ENCODE peak calls at places on chromosomes 13 and 19, in five cellular contexts. One of them, this sample, is unnamed.

GRCh38 chr19:13172335-13173128 is 22.3 kb downstream of the IER2 start:
- DNase-seq in breast epithelium: peak; percentile 79
- DNase-seq in H1: no peak
- DNase-seq in spleen: peak; percentile 91
- DNase-seq in SK-N-SH: peak; percentile 74
- DNase-seq in this sample: peak; percentile 58

GRCh38 chr19:6239871-6240676 is 39.7 kb downstream of the MLLT1 start:
- DNase-seq in spleen: peak; percentile 56
- DNase-seq in SK-N-SH: peak; percentile 82
- DNase-seq in breast epithelium: no peak
- DNase-seq in H1: no peak
- DNase-seq in this sample: no peak

GRCh38 chr13:105961438-105961837 is 574.0 kb downstream of the EFNB2 start:
- DNase-seq in spleen: no peak
- DNase-seq in SK-N-SH: no peak
- DNase-seq in H1: no peak
- DNase-seq in breast epithelium: no peak
- DNase-seq in this sample: no peak

GRCh38 chr13:23059173-23059572 is 121.6 kb upstream of the SGCG start:
- DNase-seq in spleen: no peak
- DNase-seq in H1: no peak
- DNase-seq in SK-N-SH: no peak
- DNase-seq in breast epithelium: no peak
- DNase-seq in this sample: no peak

GRCh38 chr13:44249439-44249838 is 124.2 kb upstream of the SERP2 start:
- DNase-seq in SK-N-SH: no peak
- DNase-seq in spleen: no peak
- DNase-seq in H1: no peak
- DNase-seq in breast epithelium: peak; percentile 48
- DNase-seq in this sample: peak; percentile 66

GRCh38 chr13:44758595-44759221 is 182.6 kb upstream of the TSC22D1 start:
- DNase-seq in H1: no peak
- DNase-seq in spleen: no peak
- DNase-seq in breast epithelium: no peak
- DNase-seq in SK-N-SH: no peak
- DNase-seq in this sample: peak; percentile 15

GRCh38 chr13:106865706-106866288 is 297.9 kb upstream of the ARGLU1 start:
- DNase-seq in H1: no peak
- DNase-seq in spleen: no peak
- DNase-seq in breast epithelium: no peak
- DNase-seq in SK-N-SH: no peak
- DNase-seq in this sample: no peak

GRCh38 chr13:51733656-51734334 is 70.2 kb downstream of the DHRS12 start:
- DNase-seq in H1: no peak
- DNase-seq in breast epithelium: no peak
- DNase-seq in spleen: no peak
- DNase-seq in SK-N-SH: no peak
- DNase-seq in this sample: no peak

GRCh38 chr19:16027528-16027927 is 48.8 kb upstream of the TPM4 start:
- DNase-seq in spleen: no peak
- DNase-seq in breast epithelium: no peak
- DNase-seq in H1: no peak
- DNase-seq in SK-N-SH: no peak
- DNase-seq in this sample: no peak

GRCh38 chr19:52331757-52332156 is 4.3 kb upstream of the ZNF610 start:
- DNase-seq in breast epithelium: no peak
- DNase-seq in SK-N-SH: no peak
- DNase-seq in H1: no peak
- DNase-seq in spleen: no peak
- DNase-seq in this sample: no peak

GRCh38 chr13:33351324-33351723 is 65.8 kb upstream of the STARD13 start:
- DNase-seq in spleen: no peak
- DNase-seq in breast epithelium: no peak
- DNase-seq in SK-N-SH: no peak
- DNase-seq in H1: no peak
- DNase-seq in this sample: no peak

GRCh38 chr13:40993987-40994386 is 25.1 kb downstream of the ELF1 start:
- DNase-seq in breast epithelium: peak; percentile 60
- DNase-seq in SK-N-SH: no peak
- DNase-seq in H1: no peak
- DNase-seq in spleen: no peak
- DNase-seq in this sample: peak; percentile 84

GRCh38 chr19:52901842-52902241 is 4.4 kb upstream of the ZNF320 start:
- DNase-seq in H1: no peak
- DNase-seq in spleen: no peak
- DNase-seq in breast epithelium: no peak
- DNase-seq in SK-N-SH: no peak
- DNase-seq in this sample: no peak

GRCh38 chr13:29883941-29884518 is 33.6 kb upstream of the UBL3 start:
- DNase-seq in spleen: no peak
- DNase-seq in breast epithelium: no peak
- DNase-seq in SK-N-SH: no peak
- DNase-seq in H1: no peak
- DNase-seq in this sample: no peak

GRCh38 chr13:105446197-105446596 is 1089.3 kb downstream of the EFNB2 start:
- DNase-seq in spleen: no peak
- DNase-seq in SK-N-SH: no peak
- DNase-seq in H1: no peak
- DNase-seq in breast epithelium: no peak
- DNase-seq in this sample: no peak

GRCh38 chr19:50777830-50778303 is 7.6 kb downstream of the GPR32 start:
- DNase-seq in spleen: no peak
- DNase-seq in SK-N-SH: peak; percentile 54
- DNase-seq in breast epithelium: no peak
- DNase-seq in H1: no peak
- DNase-seq in this sample: no peak

GRCh38 chr19:15437355-15438123 is 12.2 kb downstream of the WIZ start:
- DNase-seq in spleen: no peak
- DNase-seq in SK-N-SH: no peak
- DNase-seq in breast epithelium: no peak
- DNase-seq in H1: no peak
- DNase-seq in this sample: no peak

GRCh38 chr13:75312884-75313520 is 169.0 kb downstream of the TBC1D4 start:
- DNase-seq in SK-N-SH: no peak
- DNase-seq in spleen: no peak
- DNase-seq in breast epithelium: no peak
- DNase-seq in H1: no peak
- DNase-seq in this sample: no peak

GRCh38 chr19:34662919-34663318 is 14.0 kb downstream of the SCGB2B2 start:
- DNase-seq in breast epithelium: no peak
- DNase-seq in SK-N-SH: peak; percentile 68
- DNase-seq in spleen: no peak
- DNase-seq in H1: peak; percentile 19
- DNase-seq in this sample: no peak

GRCh38 chr13:78655906-78656305 is 3.0 kb downstream of the OBI1 start:
- DNase-seq in SK-N-SH: no peak
- DNase-seq in breast epithelium: no peak
- DNase-seq in spleen: no peak
- DNase-seq in H1: no peak
- DNase-seq in this sample: no peak

GRCh38 chr19:51676566-51677083 is 16.5 kb upstream of the SPACA6 start:
- DNase-seq in H1: no peak
- DNase-seq in spleen: no peak
- DNase-seq in breast epithelium: no peak
- DNase-seq in SK-N-SH: no peak
- DNase-seq in this sample: no peak

GRCh38 chr13:22061371-22061805 is 390.5 kb downstream of the FGF9 start:
- DNase-seq in breast epithelium: no peak
- DNase-seq in spleen: peak; percentile 79
- DNase-seq in H1: no peak
- DNase-seq in SK-N-SH: no peak
- DNase-seq in this sample: no peak

GRCh38 chr13:82740442-82740841 is 1141.8 kb downstream of the SLITRK1 start:
- DNase-seq in SK-N-SH: no peak
- DNase-seq in spleen: peak; percentile 38
- DNase-seq in breast epithelium: no peak
- DNase-seq in H1: no peak
- DNase-seq in this sample: no peak

GRCh38 chr13:72295173-72295572 is 428.2 kb upstream of the DACH1 start:
- DNase-seq in spleen: no peak
- DNase-seq in H1: no peak
- DNase-seq in breast epithelium: no peak
- DNase-seq in SK-N-SH: no peak
- DNase-seq in this sample: no peak

DNA sequence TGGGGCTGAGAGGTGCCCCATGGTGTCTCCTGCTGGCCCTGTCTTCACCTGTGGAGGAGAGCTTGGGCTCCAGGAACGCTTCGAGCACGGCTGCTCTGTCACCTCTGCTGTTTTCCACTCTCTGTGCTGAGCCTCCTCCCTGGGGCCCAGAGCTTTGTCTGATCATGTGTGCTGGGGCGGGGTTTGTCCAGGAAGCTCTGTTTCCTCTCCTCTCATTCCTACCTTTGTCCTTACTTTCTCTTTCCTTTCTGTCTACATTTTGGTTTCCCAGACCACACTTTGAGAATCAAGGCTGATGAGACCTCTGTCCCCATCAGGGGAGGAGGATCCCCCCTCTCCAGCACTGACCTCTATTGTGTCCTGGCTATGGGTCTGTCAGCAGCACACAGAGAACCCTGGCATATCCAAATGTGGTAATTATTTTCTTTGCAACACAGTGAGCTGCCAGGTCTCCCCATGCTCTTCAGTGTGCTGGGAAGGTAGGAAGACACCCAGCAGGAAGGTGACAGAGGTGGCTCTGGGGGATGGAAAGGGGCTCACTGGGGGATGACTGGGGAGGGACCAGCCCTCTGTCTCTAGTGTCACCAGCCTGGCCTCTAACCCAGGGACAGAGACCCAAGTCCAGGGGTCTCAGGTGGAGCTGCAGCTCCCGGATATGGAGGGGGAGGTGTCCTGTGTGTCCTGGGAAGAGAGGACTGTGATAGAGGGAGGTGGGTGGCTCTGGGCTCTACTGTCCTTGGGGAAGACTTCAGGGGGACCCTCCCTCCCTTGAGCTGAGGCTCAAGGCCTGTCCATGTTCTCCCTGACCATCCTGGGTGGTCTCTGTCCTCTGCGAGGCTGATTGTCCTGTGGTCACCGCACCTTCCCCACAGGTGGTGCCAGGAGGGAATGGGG is at the start of gene CEACAM1:
- DNase-seq in breast epithelium: peak; percentile 72
- DNase-seq in H1: no peak
- DNase-seq in SK-N-SH: no peak
- DNase-seq in spleen: peak; percentile 90
- DNase-seq in this sample: peak; percentile 86
- TF ChIP-seq POLR2AphosphoS5 in breast epithelium: peak; percentile 38
- TF ChIP-seq POLR2AphosphoS5 in H1: no peak
- TF ChIP-seq POLR2AphosphoS5 in SK-N-SH: no peak
- TF ChIP-seq POLR2AphosphoS5 in spleen: peak; percentile 74
- TF ChIP-seq POLR2AphosphoS5 in this sample: peak; percentile 91

DNA sequence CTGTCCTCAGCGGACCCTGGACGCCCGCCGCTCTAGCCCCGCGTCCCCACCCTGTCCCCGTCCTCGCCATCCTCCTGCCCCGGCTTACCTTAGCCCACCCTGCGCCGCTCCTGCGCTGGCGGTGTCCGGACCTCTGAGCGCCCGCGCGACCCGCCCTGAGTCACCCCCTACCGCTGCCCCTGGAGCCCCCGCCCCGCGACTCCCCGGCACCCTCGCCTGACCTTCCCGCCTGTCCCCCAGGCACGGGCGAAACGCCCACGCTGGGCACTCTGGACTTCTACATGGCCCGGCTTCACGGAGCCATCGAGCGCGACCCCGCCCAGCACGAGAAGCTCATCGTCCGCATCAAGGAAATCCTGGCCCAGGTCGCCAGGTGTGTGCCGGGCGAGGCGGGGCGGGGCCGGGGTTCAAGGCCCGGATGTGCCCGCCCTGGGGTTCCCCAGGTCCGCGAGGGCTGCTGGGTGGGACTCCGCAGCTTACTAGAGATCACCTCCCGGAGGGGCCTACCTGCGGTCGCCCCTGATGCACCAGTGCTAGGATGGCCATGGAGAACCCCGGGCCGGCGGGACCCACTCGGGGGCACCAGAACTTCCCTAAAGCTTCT is 5.1 kb downstream of the HMG20B start:
- DNase-seq in SK-N-SH: peak; percentile 25
- DNase-seq in breast epithelium: no peak
- DNase-seq in spleen: no peak
- DNase-seq in H1: no peak
- DNase-seq in this sample: no peak
- TF ChIP-seq POLR2AphosphoS5 in SK-N-SH: no peak
- TF ChIP-seq POLR2AphosphoS5 in breast epithelium: no peak
- TF ChIP-seq POLR2AphosphoS5 in spleen: no peak
- TF ChIP-seq POLR2AphosphoS5 in H1: no peak
- TF ChIP-seq POLR2AphosphoS5 in this sample: no peak

GRCh38 chr19:8531470-8531869 is 17.5 kb upstream of the ZNF414 start:
- DNase-seq in spleen: no peak
- DNase-seq in SK-N-SH: no peak
- DNase-seq in breast epithelium: no peak
- DNase-seq in H1: no peak
- DNase-seq in this sample: no peak

GRCh38 chr19:8530061-8530679 is 16.2 kb upstream of the ZNF414 start:
- DNase-seq in breast epithelium: no peak
- DNase-seq in H1: no peak
- DNase-seq in spleen: no peak
- DNase-seq in SK-N-SH: no peak
- DNase-seq in this sample: no peak

GRCh38 chr19:8532170-8532569 is 18.2 kb upstream of the ZNF414 start:
- DNase-seq in breast epithelium: no peak
- DNase-seq in SK-N-SH: no peak
- DNase-seq in H1: no peak
- DNase-seq in spleen: no peak
- DNase-seq in this sample: no peak

GRCh38 chr19:8528500-8528899 is 14.5 kb upstream of the ZNF414 start:
- DNase-seq in spleen: no peak
- DNase-seq in SK-N-SH: no peak
- DNase-seq in H1: no peak
- DNase-seq in breast epithelium: no peak
- DNase-seq in this sample: no peak

GRCh38 chr19:8529369-8530006 is 15.5 kb upstream of the ZNF414 start:
- DNase-seq in H1: no peak
- DNase-seq in breast epithelium: no peak
- DNase-seq in spleen: no peak
- DNase-seq in SK-N-SH: no peak
- DNase-seq in this sample: no peak
- TF ChIP-seq POLR2AphosphoS5 in H1: no peak
- TF ChIP-seq POLR2AphosphoS5 in breast epithelium: no peak
- TF ChIP-seq POLR2AphosphoS5 in spleen: no peak
- TF ChIP-seq POLR2AphosphoS5 in SK-N-SH: no peak
- TF ChIP-seq POLR2AphosphoS5 in this sample: no peak

GRCh38 chr19:1087813-1088418 is 7.3 kb downstream of the POLR2E start:
- DNase-seq in SK-N-SH: no peak
- DNase-seq in spleen: peak; percentile 91
- DNase-seq in breast epithelium: no peak
- DNase-seq in H1: no peak
- DNase-seq in this sample: no peak

GRCh38 chr19:1089891-1090290 is 5.3 kb downstream of the POLR2E start:
- DNase-seq in spleen: no peak
- DNase-seq in SK-N-SH: no peak
- DNase-seq in H1: no peak
- DNase-seq in breast epithelium: no peak
- DNase-seq in this sample: no peak

GRCh38 chr19:1090731-1091543 is 4.2 kb downstream of the POLR2E start:
- DNase-seq in SK-N-SH: no peak
- DNase-seq in spleen: no peak
- DNase-seq in H1: no peak
- DNase-seq in breast epithelium: no peak
- DNase-seq in this sample: no peak

GRCh38 chr19:1088419-1089066 is 6.6 kb downstream of the POLR2E start:
- DNase-seq in H1: no peak
- DNase-seq in SK-N-SH: no peak
- DNase-seq in breast epithelium: no peak
- DNase-seq in spleen: peak; percentile 85
- DNase-seq in this sample: no peak

GRCh38 chr19:1089126-1089771 is 5.9 kb downstream of the POLR2E start:
- DNase-seq in H1: no peak
- DNase-seq in SK-N-SH: no peak
- DNase-seq in spleen: peak; percentile 79
- DNase-seq in breast epithelium: no peak
- DNase-seq in this sample: no peak
- TF ChIP-seq POLR2AphosphoS5 in H1: no peak
- TF ChIP-seq POLR2AphosphoS5 in SK-N-SH: no peak
- TF ChIP-seq POLR2AphosphoS5 in spleen: peak; percentile 38
- TF ChIP-seq POLR2AphosphoS5 in breast epithelium: no peak
- TF ChIP-seq POLR2AphosphoS5 in this sample: no peak

This sample was measured in prostate gland.